ENCODE peak calls at places on chromosome 20, in six cellular contexts. X, Z, B, U, R and P are unnamed samples.

GRCh38 chr20:4883051-4883450 is 118.3 kb downstream of the SLC23A2 start:
- DNase-seq in R (no peak), U (no peak), Z (no peak), B (no peak), X (no peak), P (no peak)

GRCh38 chr20:25273541-25274358 is 25.9 kb downstream of the PYGB start:
- DNase-seq in X (no peak), Z (no peak), B (peak; percentile 18), U (no peak), R (no peak), P (no peak)

GRCh38 chr20:24584538-24585356 is 115.3 kb downstream of the SYNDIG1 start:
- DNase-seq in U (no peak), X (no peak), Z (no peak), R (no peak), B (no peak), P (no peak)

GRCh38 chr20:51456511-51457280 is 85.8 kb downstream of the NFATC2 start:
- DNase-seq in Z (peak; percentile 51), B (peak; percentile 92), R (peak; percentile 53), U (no peak), X (no peak), P (peak; percentile 83)

GRCh38 chr20:50913976-50914375 is 17.3 kb downstream of the ADNP start:
- DNase-seq in B (no peak), R (no peak), U (no peak), Z (no peak), X (no peak), P (no peak)

GRCh38 chr20:57708694-57709673 is 831 bp downstream of the PMEPA1 start:
- DNase-seq in X (no peak), B (no peak), R (peak; percentile 37), Z (no peak), U (peak; percentile 25), P (no peak)

GRCh38 chr20:61719691-61720347 is 345.9 kb downstream of the TAF4 start:
- DNase-seq in R (peak; percentile 26), Z (no peak), U (no peak), X (no peak), B (no peak), P (no peak)

GRCh38 chr20:11350126-11351005 is 567.3 kb upstream of the BTBD3 start:
- DNase-seq in X (peak; percentile 26), B (no peak), R (no peak), U (no peak), Z (no peak), P (peak; percentile 89)

GRCh38 chr20:37308098-37309050 is 18.9 kb downstream of the MANBAL start:
- DNase-seq in U (no peak), B (no peak), Z (no peak), R (no peak), X (no peak), P (no peak)

GRCh38 chr20:57785061-57785460 is 75.2 kb upstream of the PMEPA1 start:
- DNase-seq in X (no peak), R (no peak), U (no peak), B (no peak), Z (no peak), P (no peak)

GRCh38 chr20:7843613-7844012 is 96.6 kb downstream of the HAO1 start:
- DNase-seq in U (no peak), B (no peak), Z (no peak), X (no peak), R (no peak), P (no peak)

GRCh38 chr20:15889073-15889923 is 684.0 kb downstream of the KIF16B start:
- DNase-seq in X (peak; percentile 29), R (no peak), Z (no peak), U (no peak), B (no peak), P (no peak)

GRCh38 chr20:38523697-38524096 is 51.1 kb downstream of the RALGAPB start:
- DNase-seq in U (no peak), B (no peak), X (no peak), R (no peak), Z (no peak), P (no peak)

GRCh38 chr20:44017905-44018683 is 103.4 kb downstream of the TOX2 start:
- DNase-seq in R (no peak), B (peak; percentile 75), X (peak; percentile 93), U (no peak), Z (no peak), P (peak; percentile 21)